ENCODE peak calls at places on chromosome 14, in eight cellular contexts. One of them, this sample, is unnamed.

GRCh38 chr14:68942281-68943035 is 36.6 kb downstream of the ACTN1 start:
- DNase-seq in CD4-positive, alpha-beta T cell: no peak
- DNase-seq in NCI-H1417: no peak
- DNase-seq in SHP77: no peak
- DNase-seq in posterior cingulate gyrus: no peak
- DNase-seq in prostate gland: no peak
- DNase-seq in AG04450: no peak
- DNase-seq in activated CD8-positive, alpha-beta memory T cell treated with anti-CD3 and anti-CD28 coated beads for 48 hours: no peak
- DNase-seq in this sample: no peak

GRCh38 chr14:55730602-55731001 is 150.6 kb downstream of the KTN1 start:
- DNase-seq in CD4-positive, alpha-beta T cell: no peak
- DNase-seq in posterior cingulate gyrus: no peak
- DNase-seq in prostate gland: peak
- DNase-seq in AG04450: no peak
- DNase-seq in NCI-H1417: peak
- DNase-seq in activated CD8-positive, alpha-beta memory T cell treated with anti-CD3 and anti-CD28 coated beads for 48 hours: no peak
- DNase-seq in SHP77: no peak
- DNase-seq in this sample: no peak

GRCh38 chr14:69138189-69138535 is 14.8 kb downstream of the DCAF5 start:
- DNase-seq in AG04450: no peak
- DNase-seq in prostate gland: no peak
- DNase-seq in NCI-H1417: no peak
- DNase-seq in activated CD8-positive, alpha-beta memory T cell treated with anti-CD3 and anti-CD28 coated beads for 48 hours: no peak
- DNase-seq in posterior cingulate gyrus: no peak
- DNase-seq in CD4-positive, alpha-beta T cell: no peak
- DNase-seq in SHP77: no peak
- DNase-seq in this sample: no peak

GRCh38 chr14:88063807-88064206 is 58.9 kb downstream of the GPR65 start:
- DNase-seq in AG04450: no peak
- DNase-seq in posterior cingulate gyrus: no peak
- DNase-seq in activated CD8-positive, alpha-beta memory T cell treated with anti-CD3 and anti-CD28 coated beads for 48 hours: no peak
- DNase-seq in NCI-H1417: no peak
- DNase-seq in CD4-positive, alpha-beta T cell: no peak
- DNase-seq in prostate gland: no peak
- DNase-seq in SHP77: no peak
- DNase-seq in this sample: no peak

GRCh38 chr14:104977008-104977680 is 1.0 kb downstream of the AHNAK2 start:
- DNase-seq in posterior cingulate gyrus: peak
- DNase-seq in activated CD8-positive, alpha-beta memory T cell treated with anti-CD3 and anti-CD28 coated beads for 48 hours: no peak
- DNase-seq in NCI-H1417: peak
- DNase-seq in AG04450: no peak
- DNase-seq in SHP77: no peak
- DNase-seq in prostate gland: no peak
- DNase-seq in CD4-positive, alpha-beta T cell: no peak
- DNase-seq in this sample: no peak

GRCh38 chr14:95545769-95546168 is 10.9 kb downstream of the GLRX5 start:
- DNase-seq in activated CD8-positive, alpha-beta memory T cell treated with anti-CD3 and anti-CD28 coated beads for 48 hours: no peak
- DNase-seq in CD4-positive, alpha-beta T cell: no peak
- DNase-seq in SHP77: no peak
- DNase-seq in prostate gland: no peak
- DNase-seq in posterior cingulate gyrus: no peak
- DNase-seq in AG04450: peak
- DNase-seq in NCI-H1417: no peak
- DNase-seq in this sample: peak

GRCh38 chr14:23113346-23114119 is 5.5 kb downstream of the CEBPE start:
- DNase-seq in activated CD8-positive, alpha-beta memory T cell treated with anti-CD3 and anti-CD28 coated beads for 48 hours: no peak
- DNase-seq in AG04450: no peak
- DNase-seq in CD4-positive, alpha-beta T cell: no peak
- DNase-seq in SHP77: no peak
- DNase-seq in NCI-H1417: no peak
- DNase-seq in prostate gland: no peak
- DNase-seq in posterior cingulate gyrus: no peak
- DNase-seq in this sample: peak

GRCh38 chr14:90534091-90534837 is 137.4 kb downstream of the CALM1 start:
- DNase-seq in activated CD8-positive, alpha-beta memory T cell treated with anti-CD3 and anti-CD28 coated beads for 48 hours: no peak
- DNase-seq in prostate gland: no peak
- DNase-seq in CD4-positive, alpha-beta T cell: no peak
- DNase-seq in posterior cingulate gyrus: peak
- DNase-seq in AG04450: no peak
- DNase-seq in SHP77: no peak
- DNase-seq in NCI-H1417: no peak
- DNase-seq in this sample: no peak

GRCh38 chr14:38339704-38340103 is 83.8 kb upstream of the CLEC14A start:
- DNase-seq in activated CD8-positive, alpha-beta memory T cell treated with anti-CD3 and anti-CD28 coated beads for 48 hours: no peak
- DNase-seq in SHP77: no peak
- DNase-seq in NCI-H1417: no peak
- DNase-seq in posterior cingulate gyrus: no peak
- DNase-seq in CD4-positive, alpha-beta T cell: no peak
- DNase-seq in AG04450: no peak
- DNase-seq in prostate gland: no peak
- DNase-seq in this sample: peak

GRCh38 chr14:78197088-78197487 is 26.9 kb downstream of the NRXN3 start:
- DNase-seq in SHP77: no peak
- DNase-seq in NCI-H1417: peak
- DNase-seq in AG04450: no peak
- DNase-seq in CD4-positive, alpha-beta T cell: no peak
- DNase-seq in activated CD8-positive, alpha-beta memory T cell treated with anti-CD3 and anti-CD28 coated beads for 48 hours: no peak
- DNase-seq in prostate gland: no peak
- DNase-seq in posterior cingulate gyrus: no peak
- DNase-seq in this sample: no peak

GRCh38 chr14:55721353-55721752 is 141.3 kb downstream of the KTN1 start:
- DNase-seq in CD4-positive, alpha-beta T cell: no peak
- DNase-seq in activated CD8-positive, alpha-beta memory T cell treated with anti-CD3 and anti-CD28 coated beads for 48 hours: no peak
- DNase-seq in posterior cingulate gyrus: no peak
- DNase-seq in prostate gland: no peak
- DNase-seq in SHP77: no peak
- DNase-seq in AG04450: no peak
- DNase-seq in NCI-H1417: no peak
- DNase-seq in this sample: peak

GRCh38 chr14:90275820-90276219 is 19.5 kb downstream of the PSMC1 start:
- DNase-seq in prostate gland: no peak
- DNase-seq in CD4-positive, alpha-beta T cell: no peak
- DNase-seq in posterior cingulate gyrus: no peak
- DNase-seq in activated CD8-positive, alpha-beta memory T cell treated with anti-CD3 and anti-CD28 coated beads for 48 hours: no peak
- DNase-seq in NCI-H1417: no peak
- DNase-seq in SHP77: no peak
- DNase-seq in AG04450: no peak
- DNase-seq in this sample: no peak

GRCh38 chr14:89440997-89441909 is 24.2 kb upstream of the FOXN3 start:
- DNase-seq in prostate gland: no peak
- DNase-seq in CD4-positive, alpha-beta T cell: no peak
- DNase-seq in NCI-H1417: no peak
- DNase-seq in activated CD8-positive, alpha-beta memory T cell treated with anti-CD3 and anti-CD28 coated beads for 48 hours: no peak
- DNase-seq in AG04450: no peak
- DNase-seq in SHP77: no peak
- DNase-seq in posterior cingulate gyrus: no peak
- DNase-seq in this sample: no peak

GRCh38 chr14:76584271-76584702 is 177.0 kb upstream of the VASH1 start:
- DNase-seq in activated CD8-positive, alpha-beta memory T cell treated with anti-CD3 and anti-CD28 coated beads for 48 hours: no peak
- DNase-seq in SHP77: peak
- DNase-seq in prostate gland: peak
- DNase-seq in AG04450: no peak
- DNase-seq in CD4-positive, alpha-beta T cell: no peak
- DNase-seq in NCI-H1417: peak
- DNase-seq in posterior cingulate gyrus: no peak
- DNase-seq in this sample: no peak

GRCh38 chr14:53355581-53356112 is 202.5 kb upstream of the DDHD1 start:
- DNase-seq in SHP77: no peak
- DNase-seq in posterior cingulate gyrus: peak
- DNase-seq in AG04450: no peak
- DNase-seq in CD4-positive, alpha-beta T cell: no peak
- DNase-seq in activated CD8-positive, alpha-beta memory T cell treated with anti-CD3 and anti-CD28 coated beads for 48 hours: no peak
- DNase-seq in NCI-H1417: peak
- DNase-seq in prostate gland: no peak
- DNase-seq in this sample: no peak

GRCh38 chr14:83208346-83208745 is 1674.7 kb upstream of the SEL1L start:
- DNase-seq in activated CD8-positive, alpha-beta memory T cell treated with anti-CD3 and anti-CD28 coated beads for 48 hours: no peak
- DNase-seq in AG04450: no peak
- DNase-seq in SHP77: no peak
- DNase-seq in CD4-positive, alpha-beta T cell: no peak
- DNase-seq in NCI-H1417: no peak
- DNase-seq in posterior cingulate gyrus: no peak
- DNase-seq in prostate gland: no peak
- DNase-seq in this sample: no peak

GRCh38 chr14:72104011-72104613 is 171.9 kb downstream of the RGS6 start:
- DNase-seq in posterior cingulate gyrus: no peak
- DNase-seq in AG04450: no peak
- DNase-seq in CD4-positive, alpha-beta T cell: no peak
- DNase-seq in activated CD8-positive, alpha-beta memory T cell treated with anti-CD3 and anti-CD28 coated beads for 48 hours: peak
- DNase-seq in NCI-H1417: no peak
- DNase-seq in SHP77: peak
- DNase-seq in prostate gland: no peak
- DNase-seq in this sample: no peak

GRCh38 chr14:58307597-58308316 is 9.4 kb downstream of the ARID4A start:
- DNase-seq in CD4-positive, alpha-beta T cell: no peak
- DNase-seq in posterior cingulate gyrus: no peak
- DNase-seq in SHP77: no peak
- DNase-seq in prostate gland: no peak
- DNase-seq in AG04450: no peak
- DNase-seq in NCI-H1417: no peak
- DNase-seq in activated CD8-positive, alpha-beta memory T cell treated with anti-CD3 and anti-CD28 coated beads for 48 hours: no peak
- DNase-seq in this sample: no peak

This sample was measured in fibroblast of the conjunctiva.